ENCODE peak calls at places on chromosomes 7 and 10, in seven cellular contexts. G is activated CD8-positive, alpha-beta T cell treated with anti-CD3 and anti-CD28 coated beads for 36 hours; B is endothelial cell; U is fibroblast of lung; W is upper lobe of left lung; H is pancreas; S is hepatocyte. K is an unnamed sample.

GRCh38 chr10:72270607-72271281 is 3.0 kb upstream of the DDIT4 start:
- DNase-seq in G (no peak), B (no peak), U (no peak), W (no peak), H (no peak), S (no peak), K (no peak)

GRCh38 chr10:969473-970150 is 18.6 kb upstream of the GTPBP4 start:
- DNase-seq in G (no peak), B (no peak), U (no peak), W (no peak), H (no peak), S (no peak), K (no peak)

GRCh38 chr10:58782876-58783859 is 270.5 kb downstream of the BICC1 start:
- DNase-seq in G (no peak), B (no peak), U (peak), W (no peak), H (no peak), S (peak), K (peak)

GRCh38 chr7:119596651-119597050 is 676.3 kb upstream of the KCND2 start:
- DNase-seq in G (no peak), B (no peak), U (no peak), W (no peak), H (no peak), S (no peak), K (no peak)

GRCh38 chr10:72088879-72089585 is 681 bp upstream of the SPOCK2 start:
- DNase-seq in G (peak), B (no peak), U (no peak), W (no peak), H (no peak), S (no peak), K (peak)

GRCh38 chr10:131211965-131212619 is 99.4 kb downstream of the TCERG1L start:
- DNase-seq in G (no peak), B (no peak), U (no peak), W (no peak), H (no peak), S (no peak), K (no peak)

GRCh38 chr10:55631071-55631654 is 729.9 kb downstream of the ZWINT start:
- DNase-seq in G (peak), B (peak), U (peak), W (peak), H (peak), S (peak), K (peak)

GRCh38 chr7:77537595-77538185 is 595 bp downstream of the PTPN12 start:
- DNase-seq in G (peak), B (peak), U (peak), W (peak), H (peak), S (peak), K (peak)

GRCh38 chr7:92837214-92837749 is 909 bp upstream of the CDK6 start:
- DNase-seq in G (no peak), B (no peak), U (peak), W (no peak), H (no peak), S (no peak), K (peak)

GRCh38 chr7:17370901-17371550 is 72.6 kb downstream of the AHR start:
- DNase-seq in G (no peak), B (no peak), U (peak), W (no peak), H (no peak), S (no peak), K (no peak)

GRCh38 chr10:970311-971149 is 17.7 kb upstream of the GTPBP4 start:
- DNase-seq in G (no peak), B (no peak), U (no peak), W (no peak), H (no peak), S (peak), K (peak)

GRCh38 chr7:81788241-81788640 is 18.4 kb upstream of the HGF start:
- DNase-seq in G (no peak), B (no peak), U (no peak), W (no peak), H (no peak), S (no peak), K (no peak)

GRCh38 chr10:132107211-132107946 is 41.6 kb downstream of the JAKMIP3 start:
- DNase-seq in G (no peak), B (no peak), U (no peak), W (no peak), H (no peak), S (no peak), K (no peak)

GRCh38 chr7:44212581-44213184 is 11.9 kb downstream of the YKT6 start:
- DNase-seq in G (no peak), B (no peak), U (no peak), W (no peak), H (peak), S (no peak), K (no peak)

GRCh38 chr10:62903828-62904227 is 87.7 kb upstream of the EGR2 start:
- DNase-seq in G (no peak), B (no peak), U (peak), W (no peak), H (no peak), S (no peak), K (peak)

DNA sequence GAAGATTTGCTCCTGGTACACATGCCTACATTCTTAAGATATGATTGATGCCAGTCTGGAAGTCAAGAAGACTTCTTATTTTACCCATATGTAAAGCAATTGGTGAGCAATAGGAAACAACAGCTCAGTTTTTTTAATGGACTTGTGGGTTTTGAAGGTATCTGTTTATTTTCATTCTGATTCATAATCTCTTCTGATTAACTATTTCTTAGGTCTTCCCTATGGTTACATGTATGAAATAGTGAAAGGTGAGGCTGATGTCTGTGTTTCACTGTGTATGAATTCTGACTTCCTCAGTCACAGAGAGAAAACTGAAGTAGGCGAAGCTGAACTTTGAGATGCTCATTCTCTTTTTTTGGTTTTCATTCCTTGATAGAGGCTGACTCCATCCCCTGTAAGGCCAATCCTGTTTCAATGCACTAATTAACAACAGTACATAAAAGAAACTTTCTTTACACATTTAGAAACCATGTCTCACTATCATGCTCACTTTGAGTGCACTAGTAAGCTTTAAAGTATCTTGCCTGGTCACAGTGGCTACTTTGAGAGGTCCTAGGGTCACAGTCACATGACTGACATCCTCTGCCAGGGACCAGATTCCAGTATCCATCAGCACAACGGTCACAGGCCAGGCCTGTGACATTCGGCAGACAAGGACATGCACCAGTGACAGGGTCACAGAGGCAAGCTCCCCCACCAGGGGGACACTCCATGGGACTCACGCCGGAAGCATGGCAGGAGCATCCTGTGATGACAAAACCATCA is 59.5 kb upstream of the LAMB1 start:
- DNase-seq in G (no peak), B (no peak), U (peak), W (no peak), H (no peak), S (no peak), K (no peak)
- TF ChIP-seq CTCF in G (no peak), B (no peak), U (no peak), W (no peak), H (no peak), S (no peak), K (no peak)

DNA sequence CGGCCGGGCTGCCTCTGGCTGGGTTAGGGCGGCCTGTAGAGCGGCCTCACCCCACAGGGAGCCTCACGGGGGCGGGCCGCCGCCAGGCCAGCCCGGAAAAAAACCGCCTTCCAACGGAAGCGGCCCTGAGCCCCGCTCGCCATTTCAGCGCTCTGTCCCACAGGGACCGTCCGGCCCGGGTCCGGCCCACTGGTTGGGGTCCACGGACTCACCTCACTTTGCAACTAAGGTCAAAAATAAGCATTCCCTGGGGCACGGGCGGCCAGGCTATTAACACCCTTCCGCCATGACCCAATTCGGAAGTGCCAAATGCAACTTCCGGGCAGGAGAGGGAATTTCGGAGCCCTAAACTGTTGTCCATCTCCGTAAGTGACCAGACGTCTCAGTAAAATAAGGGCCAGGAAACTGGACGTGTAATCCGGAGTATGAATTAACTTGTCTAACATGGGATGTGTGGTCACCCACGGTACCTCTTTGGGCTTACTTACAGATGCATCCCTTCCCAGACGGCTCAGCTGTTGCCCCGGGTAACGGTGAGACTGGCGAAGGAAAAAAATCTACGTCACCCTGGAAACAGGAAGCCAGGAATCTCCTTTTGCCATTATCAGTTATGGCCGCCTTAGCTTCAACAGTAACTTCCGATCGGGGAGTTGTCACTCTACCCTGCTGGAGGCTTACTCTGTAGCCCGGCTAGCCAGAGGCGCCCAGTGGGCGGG is at the start of gene BBIP1:
- DNase-seq in G (no peak), B (peak), U (peak), W (peak), H (peak), S (peak), K (peak)
- TF ChIP-seq CTCF in G (no peak), B (no peak), U (no peak), W (no peak), H (no peak), S (no peak), K (no peak)

GRCh38 chr10:5094265-5095205 is at the start of gene AKR1C3:
- DNase-seq in G (no peak), B (no peak), U (peak), W (no peak), H (no peak), S (peak), K (peak)
- TF ChIP-seq CTCF in G (peak), B (peak), U (peak), W (no peak), H (peak), S (peak), K (peak)

GRCh38 chr10:27068217-27068891 is 31.9 kb downstream of the ANKRD26 start:
- DNase-seq in G (no peak), B (no peak), U (no peak), W (no peak), H (no peak), S (no peak), K (no peak)

DNA sequence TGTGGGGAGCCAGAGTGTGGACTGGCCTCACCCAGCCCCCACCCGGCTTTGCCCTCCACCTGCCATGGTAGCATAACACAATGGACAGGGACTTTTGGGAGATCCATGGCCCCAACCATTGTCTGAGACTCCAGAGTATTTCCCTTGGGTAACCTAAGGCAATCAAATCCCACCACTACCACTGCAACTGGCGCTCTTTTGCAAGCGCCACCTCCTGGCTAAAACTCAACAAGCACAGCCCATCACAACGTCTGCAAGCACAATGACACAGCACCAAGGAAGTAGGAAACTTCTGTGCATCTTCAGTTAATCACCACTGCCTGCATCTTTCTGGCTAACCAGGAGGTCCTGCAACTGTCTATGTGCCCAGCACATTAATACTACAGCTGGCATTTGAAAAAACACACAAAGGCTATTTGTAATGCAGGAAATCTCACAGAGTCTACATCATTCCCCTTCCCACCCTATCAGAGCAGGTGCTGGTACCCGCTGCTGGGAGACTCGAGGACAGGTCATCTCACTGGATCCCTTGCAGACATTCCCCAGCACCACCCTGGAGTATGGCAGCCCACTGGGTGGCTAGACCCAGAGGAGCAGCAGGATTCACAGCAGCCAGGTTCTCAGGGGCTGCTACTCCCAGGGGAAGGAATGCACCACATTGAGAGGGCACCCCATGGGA is 27.7 kb downstream of the ANKRD26 start:
- DNase-seq in G (peak), B (peak), U (no peak), W (peak), H (no peak), S (no peak), K (no peak)
- TF ChIP-seq CTCF in G (no peak), B (peak), U (no peak), W (no peak), H (no peak), S (no peak), K (no peak)

GRCh38 chr10:77687018-77687417 is 49.4 kb upstream of the KCNMA1 start:
- DNase-seq in G (no peak), B (no peak), U (no peak), W (no peak), H (no peak), S (no peak), K (no peak)

GRCh38 chr10:77686096-77686495 is 48.5 kb upstream of the KCNMA1 start:
- DNase-seq in G (no peak), B (no peak), U (no peak), W (no peak), H (no peak), S (no peak), K (no peak)

GRCh38 chr10:77685494-77685893 is 47.9 kb upstream of the KCNMA1 start:
- DNase-seq in G (no peak), B (no peak), U (no peak), W (no peak), H (no peak), S (no peak), K (no peak)

GRCh38 chr10:77689339-77689738 is 51.7 kb upstream of the KCNMA1 start:
- DNase-seq in G (no peak), B (no peak), U (no peak), W (no peak), H (no peak), S (no peak), K (no peak)

DNA sequence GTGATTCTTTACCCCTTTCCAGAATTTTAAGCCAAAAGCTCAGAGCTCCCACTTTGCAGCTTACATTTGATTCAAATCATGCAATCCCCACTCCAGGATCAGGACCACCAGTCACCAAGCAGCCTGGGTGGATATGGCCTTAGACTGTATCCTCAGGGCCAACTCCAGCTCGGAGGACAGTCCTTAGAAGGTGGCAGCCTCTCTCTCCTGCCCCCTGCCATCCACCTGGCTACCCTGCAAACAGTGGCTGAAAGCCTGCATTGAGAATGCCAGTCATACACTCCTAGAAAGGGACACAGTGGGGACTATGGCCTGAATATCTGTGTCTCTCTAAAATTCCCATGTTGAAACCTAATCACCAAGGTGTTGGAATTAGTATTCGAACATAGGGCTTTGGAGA is 50.0 kb upstream of the KCNMA1 start:
- DNase-seq in G (no peak), B (no peak), U (no peak), W (no peak), H (no peak), S (no peak), K (no peak)
- TF ChIP-seq CTCF in G (no peak), B (no peak), U (no peak), W (no peak), H (no peak), S (no peak), K (no peak)

GRCh38 chr7:107527196-107527595 is 36.5 kb downstream of the COG5 start:
- DNase-seq in G (no peak), B (no peak), U (no peak), W (no peak), H (no peak), S (no peak), K (no peak)
- TF ChIP-seq CTCF in G (no peak), B (no peak), U (no peak), W (no peak), H (no peak), S (no peak), K (no peak)

GRCh38 chr10:51894752-51895151 is 195.4 kb upstream of the CSTF2T start:
- DNase-seq in G (no peak), B (no peak), U (peak), W (no peak), H (no peak), S (no peak), K (peak)

GRCh38 chr10:51896849-51897248 is 197.5 kb upstream of the CSTF2T start:
- DNase-seq in G (no peak), B (no peak), U (peak), W (no peak), H (no peak), S (no peak), K (peak)

GRCh38 chr10:51895209-51895608 is 195.8 kb upstream of the CSTF2T start:
- DNase-seq in G (no peak), B (no peak), U (peak), W (no peak), H (no peak), S (peak), K (peak)

GRCh38 chr10:51892313-51892712 is 192.9 kb upstream of the CSTF2T start:
- DNase-seq in G (no peak), B (no peak), U (no peak), W (no peak), H (no peak), S (no peak), K (no peak)

GRCh38 chr10:51892965-51893658 is 193.7 kb upstream of the CSTF2T start:
- DNase-seq in G (peak), B (peak), U (no peak), W (no peak), H (no peak), S (no peak), K (no peak)
- TF ChIP-seq CTCF in G (peak), B (peak), U (peak), W (no peak), H (no peak), S (no peak), K (peak)

K was measured in AG10803.